ENCODE peak calls at places on chromosomes 1 and 21, in nine cellular contexts. T is spleen, X is upper lobe of right lung, W is cardiac muscle cell, Z is adipocyte, B is lower lobe of right lung, M is mammary epithelial cell, D is tibial nerve, P is upper lobe of left lung. A is an unnamed sample. For H3K36me3, the result is how much of the 10 kb centered on the place peaks cover.

GRCh38 chr1:156392427-156392826 is 23.4 kb downstream of the RHBG start:
- DNase-seq in M (no peak), W (no peak), D (no peak), B (no peak), Z (no peak), P (no peak), T (no peak), X (no peak), A (no peak)

GRCh38 chr21:44972301-44972814 is 32.5 kb downstream of the SLX9 start:
- DNase-seq in M (no peak), Z (no peak), X (no peak), D (no peak), P (peak), T (no peak), B (no peak), W (no peak), A (no peak)

GRCh38 chr1:220895412-220895946 is 16.2 kb downstream of the HLX start:
- DNase-seq in W (no peak), M (no peak), T (no peak), D (no peak), X (no peak), P (no peak), B (no peak), Z (no peak), A (no peak)

GRCh38 chr1:233281711-233282581 is 13.6 kb downstream of the PCNX2 start:
- DNase-seq in D (no peak), B (no peak), W (peak), Z (no peak), M (peak), X (no peak), P (no peak), T (no peak), A (no peak)

GRCh38 chr1:10573446-10573845 is 98.7 kb downstream of the PEX14 start:
- DNase-seq in Z (no peak), P (no peak), D (no peak), M (no peak), X (no peak), T (no peak), B (no peak), W (no peak), A (no peak)

GRCh38 chr1:185775505-185775904 is 41.3 kb downstream of the HMCN1 start:
- DNase-seq in B (no peak), X (no peak), P (no peak), W (peak), T (no peak), M (no peak), D (no peak), Z (peak), A (no peak)

GRCh38 chr1:143735764-143736461 is 235.9 kb downstream of the FAM72C start:
- DNase-seq in X (no peak), P (peak), W (peak), Z (peak), M (peak), B (peak), T (no peak), D (no peak), A (no peak)

GRCh38 chr1:201999625-202000238 is 10.7 kb upstream of the ELF3 start:
- DNase-seq in Z (peak), T (peak), X (no peak), D (no peak), P (no peak), M (peak), B (no peak), W (peak), A (no peak)

GRCh38 chr1:155695608-155696007 is 6.7 kb downstream of the DAP3 start:
- DNase-seq in W (no peak), B (no peak), D (no peak), X (no peak), P (no peak), T (no peak), M (no peak), Z (no peak), A (no peak)

GRCh38 chr1:15620155-15620545 is 2.9 kb downstream of the DDI2 start:
- DNase-seq in M (peak), X (no peak), B (no peak), D (no peak), Z (peak), T (no peak), W (peak), P (no peak), A (no peak)

GRCh38 chr1:55559802-55560201 is 344.6 kb upstream of the USP24 start:
- DNase-seq in P (no peak), B (no peak), X (no peak), T (no peak), W (no peak), Z (peak), M (no peak), D (no peak), A (no peak)

GRCh38 chr1:167856711-167857418 is 57.1 kb downstream of the ADCY10 start:
- DNase-seq in X (no peak), P (no peak), B (no peak), W (no peak), Z (no peak), T (no peak), M (no peak), D (no peak), A (no peak)

GRCh38 chr1:73736125-73736524 is 461.9 kb downstream of the LRRIQ3 start:
- DNase-seq in X (no peak), M (no peak), P (no peak), B (no peak), T (no peak), D (no peak), W (no peak), Z (no peak), A (no peak)

GRCh38 chr1:117136749-117137148 is 15.2 kb upstream of the TRIM45 start:
- DNase-seq in B (no peak), X (no peak), W (no peak), D (no peak), T (no peak), P (no peak), Z (no peak), M (no peak), A (no peak)

GRCh38 chr1:229714964-229715603 is 89.0 kb downstream of the URB2 start:
- DNase-seq in X (no peak), P (no peak), T (no peak), M (peak), Z (peak), D (no peak), W (peak), B (no peak), A (no peak)

GRCh38 chr1:5526822-5527551 is 465.2 kb downstream of the NPHP4 start:
- DNase-seq in M (no peak), X (no peak), W (no peak), D (no peak), B (no peak), T (peak), Z (no peak), P (no peak), A (no peak)

GRCh38 chr1:153515504-153516394 is 20.0 kb downstream of the S100A6 start:
- DNase-seq in X (peak), W (no peak), B (peak), P (no peak), M (peak), T (peak), D (no peak), Z (no peak), A (no peak)

GRCh38 chr1:176826265-176826664 is 338.2 kb downstream of the ASTN1 start:
- DNase-seq in T (no peak), W (no peak), P (no peak), Z (no peak), M (no peak), D (no peak), B (no peak), X (no peak), A (no peak)

GRCh38 chr1:226736908-226737818 is 1.9 kb downstream of the ITPKB start:
- DNase-seq in T (peak), P (peak), B (peak), X (peak), W (peak), M (peak), D (no peak), Z (peak), A (peak)

GRCh38 chr1:100793661-100794060 is 74.1 kb downstream of the VCAM1 start:
- DNase-seq in W (no peak), D (no peak), Z (no peak), M (peak), B (no peak), X (no peak), T (no peak), P (no peak), A (no peak)

GRCh38 chr21:32658524-32658923 is 46.3 kb upstream of the CFAP298 start:
- DNase-seq in X (no peak), T (no peak), W (no peak), B (no peak), Z (no peak), P (no peak), M (no peak), D (no peak), A (no peak)

GRCh38 chr1:210232524-210233215 is at the start of gene SERTAD4:
- DNase-seq in D (no peak), Z (peak), X (peak), T (no peak), W (peak), B (peak), P (peak), M (peak), A (peak)

GRCh38 chr1:59549903-59550302 is 253.0 kb downstream of the FGGY start:
- DNase-seq in D (peak), M (peak), X (peak), W (peak), P (no peak), B (peak), Z (peak), T (no peak), A (no peak)

GRCh38 chr1:64269558-64269884 is 66.1 kb downstream of the UBE2U start:
- DNase-seq in D (no peak), W (no peak), X (no peak), B (no peak), Z (no peak), M (no peak), T (no peak), P (no peak), A (no peak)

GRCh38 chr1:238537641-238538040 is 646.9 kb upstream of the ZP4 start:
- DNase-seq in P (no peak), D (no peak), W (no peak), Z (no peak), T (no peak), X (no peak), B (no peak), M (no peak), A (no peak)

GRCh38 chr1:90201467-90202358 is 206.8 kb downstream of the ZNF326 start:
- DNase-seq in M (peak), B (no peak), W (no peak), X (no peak), D (no peak), T (no peak), P (no peak), Z (peak), A (no peak)

GRCh38 chr1:150960646-150961045 is 14.0 kb downstream of the CERS2 start:
- DNase-seq in D (no peak), P (no peak), B (no peak), M (no peak), T (peak), W (no peak), X (no peak), Z (no peak), A (no peak)
- H3K36me3 ChIP-seq in D (under half), P (half or more), B (half or more), M (under half), T (half or more), W (under half), X (half or more), Z (half or more), A (half or more)

GRCh38 chr21:16320110-16320509 is 590.3 kb downstream of the USP25 start:
- DNase-seq in W (no peak), T (no peak), X (no peak), B (no peak), P (no peak), Z (no peak), M (no peak), D (no peak), A (no peak)

GRCh38 chr21:16322423-16322822 is 592.6 kb downstream of the USP25 start:
- DNase-seq in D (no peak), P (no peak), T (no peak), Z (no peak), B (no peak), M (no peak), X (no peak), W (no peak), A (no peak)

GRCh38 chr21:16324630-16325029 is 594.8 kb downstream of the USP25 start:
- DNase-seq in D (no peak), Z (peak), B (no peak), T (no peak), X (no peak), M (no peak), W (no peak), P (no peak), A (no peak)

GRCh38 chr21:16318651-16319300 is 589.0 kb downstream of the USP25 start:
- DNase-seq in X (no peak), B (no peak), D (no peak), P (no peak), T (no peak), W (no peak), M (no peak), Z (no peak), A (no peak)

DNA sequence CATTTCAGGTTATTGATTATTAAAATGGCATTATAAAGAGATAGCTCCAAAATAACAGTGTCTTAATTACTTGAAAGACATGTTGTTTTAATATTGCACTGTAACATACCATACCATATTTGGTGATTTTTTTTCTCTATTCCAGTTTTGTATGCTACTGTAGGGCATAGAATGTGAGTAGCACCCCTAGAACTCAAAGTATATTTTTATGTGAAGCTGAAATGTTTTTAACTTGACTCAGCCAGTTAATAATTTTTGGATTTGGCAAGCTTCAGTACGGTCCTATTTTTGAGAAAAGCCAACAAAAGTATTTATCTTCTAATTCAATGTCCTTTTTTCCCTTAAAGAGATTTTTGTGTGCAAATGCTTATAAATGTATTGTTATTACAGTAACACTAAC is 593.8 kb downstream of the USP25 start:
- DNase-seq in B (no peak), M (no peak), P (no peak), D (no peak), W (no peak), Z (peak), T (no peak), X (no peak), A (no peak)
- H3K36me3 ChIP-seq in B (under half), M (under half), P (under half), D (under half), W (under half), Z (under half), T (under half), X (under half), A (under half)

DNA sequence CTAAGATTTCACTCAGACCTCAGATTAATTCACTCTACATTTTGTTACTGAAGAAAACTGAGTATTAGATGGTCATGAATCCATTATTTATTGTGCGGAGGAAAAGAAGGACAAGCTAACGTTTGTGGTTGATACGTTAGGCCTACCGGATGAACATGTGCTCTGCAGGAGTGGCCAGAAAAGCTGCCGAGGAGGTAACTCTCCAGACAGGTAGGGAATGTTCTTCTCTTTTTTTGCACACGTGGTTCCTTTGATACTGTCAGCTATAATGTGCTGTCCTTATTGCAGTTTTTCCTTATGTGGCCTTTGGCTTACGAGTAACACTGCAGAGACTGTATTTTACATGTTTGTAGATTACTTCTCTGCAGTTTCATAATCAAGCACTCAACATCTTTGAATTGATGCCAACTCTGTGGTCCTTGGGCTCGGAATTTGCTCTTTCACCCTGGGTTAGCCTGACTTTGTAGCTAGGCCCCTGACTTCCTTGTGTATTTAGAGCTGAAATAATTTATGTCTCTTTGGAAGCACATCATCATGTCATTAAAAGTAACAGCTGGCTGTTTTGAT is 13.6 kb downstream of the MTR start:
- DNase-seq in D (no peak), W (peak), T (no peak), M (no peak), B (no peak), P (no peak), X (no peak), Z (no peak), A (no peak)
- H3K36me3 ChIP-seq in D (under half), W (under half), T (half or more), M (under half), B (half or more), P (under half), X (half or more), Z (half or more), A (half or more)

GRCh38 chr1:30892671-30893073 is 15.9 kb downstream of the SDC3 start:
- DNase-seq in Z (no peak), B (no peak), D (no peak), P (no peak), T (no peak), M (no peak), W (no peak), X (no peak), A (no peak)
- H3K36me3 ChIP-seq in Z (under half), B (under half), D (under half), P (under half), T (under half), M (under half), W (under half), X (under half), A (under half)

A was measured in left ventricle myocardium inferior.